ENCODE peak calls at places on chromosomes 12 and 14, in ten cellular contexts. L is GM23338, B is uterus, O is breast epithelium, W is GM23248, E is astrocyte of the spinal cord, T is foreskin fibroblast, Z is lower leg skin, G is AG10803, Q is Panc1. A is an unnamed sample.

GRCh38 chr12:67515679-67516363 is 132.7 kb upstream of the DYRK2 start:
- DNase-seq in L (no peak), B (no peak), O (no peak), W (no peak), E (no peak), T (no peak), Z (no peak), G (no peak), Q (no peak), A (no peak)

GRCh38 chr12:62969695-62970094 is 34.7 kb upstream of the PPM1H start:
- DNase-seq in L (no peak), B (no peak), O (no peak), W (no peak), E (no peak), T (no peak), Z (no peak), G (no peak), Q (no peak), A (no peak)

GRCh38 chr12:2679816-2680675 is 114.7 kb upstream of the FKBP4 start:
- DNase-seq in L (no peak), B (peak), O (peak), W (no peak), E (no peak), T (no peak), Z (peak), G (no peak), Q (no peak), A (no peak)

GRCh38 chr14:88559852-88560251 is 3.0 kb upstream of the ZC3H14 start:
- DNase-seq in L (peak), B (no peak), O (no peak), W (peak), E (peak), T (peak), Z (no peak), G (peak), Q (no peak), A (peak)

GRCh38 chr12:120984351-120984898 is 6.1 kb downstream of the HNF1A start:
- DNase-seq in L (peak), B (no peak), O (no peak), W (no peak), E (no peak), T (no peak), Z (no peak), G (no peak), Q (no peak), A (no peak)

GRCh38 chr12:64080319-64081008 is 141.6 kb downstream of the KICS2 start:
- DNase-seq in L (peak), B (no peak), O (no peak), W (no peak), E (no peak), T (no peak), Z (no peak), G (no peak), Q (no peak), A (peak)

GRCh38 chr14:85252011-85252410 is 277.9 kb upstream of the FLRT2 start:
- DNase-seq in L (no peak), B (no peak), O (no peak), W (peak), E (peak), T (peak), Z (no peak), G (peak), Q (peak), A (peak)

GRCh38 chr12:82329508-82329907 is 28.7 kb downstream of the CCDC59 start:
- DNase-seq in L (peak), B (no peak), O (no peak), W (no peak), E (no peak), T (no peak), Z (no peak), G (no peak), Q (no peak), A (no peak)

GRCh38 chr14:53432378-53432802 is 279.3 kb upstream of the DDHD1 start:
- DNase-seq in L (peak), B (no peak), O (no peak), W (peak), E (peak), T (peak), Z (no peak), G (peak), Q (peak), A (peak)

GRCh38 chr14:75999511-76000190 is 14.1 kb downstream of the IFT43 start:
- DNase-seq in L (no peak), B (no peak), O (no peak), W (no peak), E (no peak), T (no peak), Z (no peak), G (no peak), Q (no peak), A (no peak)

GRCh38 chr12:111430418-111431353 is 25.0 kb downstream of the SH2B3 start:
- DNase-seq in L (no peak), B (no peak), O (no peak), W (no peak), E (no peak), T (no peak), Z (no peak), G (no peak), Q (no peak), A (no peak)

GRCh38 chr12:90909069-90909676 is 45.8 kb downstream of the CCER1 start:
- DNase-seq in L (peak), B (no peak), O (no peak), W (peak), E (peak), T (peak), Z (no peak), G (peak), Q (peak), A (peak)

GRCh38 chr14:74979442-74980397 is 23.0 kb upstream of the EIF2B2 start:
- DNase-seq in L (peak), B (no peak), O (no peak), W (peak), E (peak), T (peak), Z (no peak), G (peak), Q (no peak), A (peak)

GRCh38 chr14:105317546-105317945 is 3.0 kb downstream of the PACS2 start:
- DNase-seq in L (no peak), B (no peak), O (no peak), W (peak), E (peak), T (no peak), Z (peak), G (peak), Q (no peak), A (peak)

GRCh38 chr14:54650331-54651017 is 83.5 kb downstream of the SAMD4A start:
- DNase-seq in L (peak), B (peak), O (no peak), W (peak), E (peak), T (peak), Z (peak), G (peak), Q (no peak), A (peak)

GRCh38 chr12:75364918-75365317 is 26.0 kb upstream of the GLIPR1L2 start:
- DNase-seq in L (no peak), B (no peak), O (no peak), W (peak), E (no peak), T (peak), Z (no peak), G (peak), Q (no peak), A (peak)

GRCh38 chr12:4379410-4379809 is at the start of gene FGF23:
- DNase-seq in L (peak), B (no peak), O (no peak), W (no peak), E (peak), T (peak), Z (no peak), G (peak), Q (no peak), A (peak)

GRCh38 chr14:51933191-51933590 is 56.2 kb upstream of the RTRAF start:
- DNase-seq in L (no peak), B (no peak), O (no peak), W (no peak), E (no peak), T (no peak), Z (no peak), G (no peak), Q (no peak), A (no peak)

GRCh38 chr12:29996993-29997392 is 213.3 kb upstream of the TMTC1 start:
- DNase-seq in L (no peak), B (no peak), O (no peak), W (no peak), E (no peak), T (no peak), Z (no peak), G (no peak), Q (no peak), A (no peak)

GRCh38 chr14:71261206-71261605 is 353.9 kb downstream of the PCNX1 start:
- DNase-seq in L (no peak), B (no peak), O (no peak), W (peak), E (peak), T (no peak), Z (no peak), G (no peak), Q (no peak), A (no peak)

GRCh38 chr12:46049665-46050064 is 59.3 kb upstream of the SCAF11 start:
- DNase-seq in L (peak), B (no peak), O (no peak), W (no peak), E (no peak), T (no peak), Z (no peak), G (no peak), Q (no peak), A (no peak)

GRCh38 chr14:58193542-58193941 is 6.4 kb upstream of the ACTR10 start:
- DNase-seq in L (no peak), B (no peak), O (no peak), W (peak), E (no peak), T (no peak), Z (no peak), G (no peak), Q (no peak), A (no peak)

GRCh38 chr14:72788972-72789728 is 104.8 kb downstream of the DPF3 start:
- DNase-seq in L (peak), B (no peak), O (no peak), W (no peak), E (no peak), T (no peak), Z (no peak), G (no peak), Q (no peak), A (no peak)

GRCh38 chr12:118312578-118312977 is 60.1 kb downstream of the TAOK3 start:
- DNase-seq in L (no peak), B (no peak), O (no peak), W (peak), E (no peak), T (no peak), Z (no peak), G (no peak), Q (no peak), A (peak)

GRCh38 chr12:27316947-27317346 is 15.7 kb upstream of the BMAL2 start:
- DNase-seq in L (no peak), B (no peak), O (no peak), W (no peak), E (no peak), T (no peak), Z (no peak), G (no peak), Q (no peak), A (no peak)

GRCh38 chr12:22130671-22131070 is 84.7 kb downstream of the CMAS start:
- DNase-seq in L (no peak), B (no peak), O (no peak), W (no peak), E (no peak), T (no peak), Z (peak), G (no peak), Q (no peak), A (peak)

GRCh38 chr12:109504068-109504467 is 26.6 kb downstream of the UBE3B start:
- DNase-seq in L (no peak), B (no peak), O (no peak), W (no peak), E (no peak), T (no peak), Z (no peak), G (no peak), Q (no peak), A (no peak)

GRCh38 chr12:95205685-95206084 is 11.6 kb downstream of the FGD6 start:
- DNase-seq in L (peak), B (peak), O (no peak), W (peak), E (peak), T (peak), Z (peak), G (peak), Q (no peak), A (peak)

GRCh38 chr12:120890963-120891362 is 13.2 kb downstream of the SPPL3 start:
- DNase-seq in L (no peak), B (no peak), O (no peak), W (no peak), E (no peak), T (no peak), Z (no peak), G (no peak), Q (no peak), A (no peak)

GRCh38 chr14:72810201-72810600 is 83.7 kb downstream of the DPF3 start:
- DNase-seq in L (no peak), B (no peak), O (no peak), W (peak), E (no peak), T (no peak), Z (no peak), G (no peak), Q (no peak), A (peak)

GRCh38 chr12:1474567-1475153 is 119.7 kb downstream of the FBXL14 start:
- DNase-seq in L (peak), B (no peak), O (no peak), W (peak), E (peak), T (peak), Z (no peak), G (peak), Q (peak), A (peak)

GRCh38 chr12:76274699-76275098 is 73.5 kb downstream of the BBS10 start:
- DNase-seq in L (no peak), B (no peak), O (no peak), W (peak), E (peak), T (no peak), Z (no peak), G (peak), Q (no peak), A (peak)

GRCh38 chr14:38721822-38722431 is 381.1 kb downstream of the SEC23A start:
- DNase-seq in L (peak), B (peak), O (peak), W (peak), E (peak), T (peak), Z (peak), G (peak), Q (peak), A (peak)

GRCh38 chr12:107468182-107468581 is 217.4 kb upstream of the PWP1 start:
- DNase-seq in L (peak), B (no peak), O (no peak), W (no peak), E (peak), T (no peak), Z (no peak), G (no peak), Q (no peak), A (no peak)

GRCh38 chr12:129001-129400 is 62.4 kb downstream of the IQSEC3 start:
- DNase-seq in L (no peak), B (no peak), O (no peak), W (no peak), E (no peak), T (no peak), Z (no peak), G (no peak), Q (no peak), A (no peak)
- H3K4me3 ChIP-seq in L (no peak), B (no peak), O (no peak), W (no peak), E (no peak), T (no peak), Z (no peak), G (no peak), Q (no peak), A (no peak)

DNA sequence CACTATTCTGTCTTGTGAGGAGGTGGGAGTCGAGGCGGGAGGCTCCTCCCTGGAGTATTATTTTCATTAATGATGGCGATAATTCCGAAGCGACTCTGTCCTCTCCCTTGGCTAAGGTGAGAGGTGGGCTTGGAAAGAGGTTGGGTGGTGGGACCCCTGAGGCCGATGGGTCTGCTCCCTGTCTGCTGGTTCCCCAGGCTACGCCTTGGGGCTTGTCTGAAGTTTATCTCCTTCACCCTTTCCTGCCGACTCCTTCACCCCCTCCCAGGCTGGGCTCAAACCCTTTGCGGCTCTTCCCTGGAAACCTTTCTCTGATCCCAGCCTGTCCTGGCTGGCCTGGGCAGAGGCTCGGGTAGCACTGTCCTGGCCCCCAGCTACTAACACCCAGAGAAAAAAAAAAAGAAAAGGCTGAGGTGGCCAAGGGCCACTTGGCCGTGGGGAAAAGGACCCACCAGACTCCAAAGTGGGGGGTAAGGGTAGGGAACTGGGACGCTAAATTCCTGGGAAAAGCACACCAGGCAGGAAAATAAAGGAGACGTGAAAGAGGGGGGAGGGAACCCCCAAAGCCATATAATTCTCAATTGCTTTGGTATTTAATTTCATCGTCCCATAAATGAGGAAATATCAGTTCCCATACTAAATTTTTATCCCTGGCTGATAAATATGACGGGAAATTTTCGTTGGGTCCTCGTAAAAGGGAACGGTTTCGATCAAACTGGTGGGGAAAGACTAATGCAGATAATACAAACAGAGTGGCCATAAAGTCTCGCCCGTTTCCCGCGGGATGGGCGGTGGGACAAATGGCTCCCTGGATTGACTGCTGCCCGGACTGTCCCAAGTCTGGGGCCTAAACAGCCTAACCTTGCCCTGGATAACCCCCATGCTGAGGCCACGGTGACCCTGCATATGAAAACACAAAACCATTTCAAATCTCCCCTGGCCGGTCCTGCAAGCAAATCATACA is 2.0 kb upstream of the HOXC10 start:
- DNase-seq in L (no peak), B (no peak), O (no peak), W (no peak), E (no peak), T (no peak), Z (no peak), G (peak), Q (no peak), A (no peak)
- H3K4me3 ChIP-seq in L (no peak), B (no peak), O (no peak), W (no peak), E (no peak), T (peak), Z (no peak), G (peak), Q (peak), A (no peak)

GRCh38 chr12:60501124-60501729 is 905.4 kb downstream of the SLC16A7 start:
- DNase-seq in L (peak), B (no peak), O (no peak), W (peak), E (peak), T (peak), Z (no peak), G (peak), Q (no peak), A (peak)
- H3K4me3 ChIP-seq in L (no peak), B (no peak), O (no peak), W (no peak), E (no peak), T (no peak), Z (no peak), G (no peak), Q (no peak), A (no peak)

GRCh38 chr14:60102389-60102788 is 10.7 kb downstream of the PCNX4 start:
- DNase-seq in L (no peak), B (no peak), O (no peak), W (peak), E (peak), T (peak), Z (no peak), G (peak), Q (no peak), A (no peak)

GRCh38 chr14:60095781-60096450 is 4.2 kb downstream of the PCNX4 start:
- DNase-seq in L (no peak), B (no peak), O (no peak), W (peak), E (peak), T (peak), Z (no peak), G (peak), Q (no peak), A (peak)

GRCh38 chr14:60097974-60098373 is 6.3 kb downstream of the PCNX4 start:
- DNase-seq in L (no peak), B (no peak), O (no peak), W (no peak), E (no peak), T (no peak), Z (no peak), G (no peak), Q (no peak), A (no peak)

GRCh38 chr14:60106341-60106740 is 14.6 kb downstream of the PCNX4 start:
- DNase-seq in L (no peak), B (no peak), O (no peak), W (peak), E (peak), T (peak), Z (no peak), G (peak), Q (no peak), A (peak)

DNA sequence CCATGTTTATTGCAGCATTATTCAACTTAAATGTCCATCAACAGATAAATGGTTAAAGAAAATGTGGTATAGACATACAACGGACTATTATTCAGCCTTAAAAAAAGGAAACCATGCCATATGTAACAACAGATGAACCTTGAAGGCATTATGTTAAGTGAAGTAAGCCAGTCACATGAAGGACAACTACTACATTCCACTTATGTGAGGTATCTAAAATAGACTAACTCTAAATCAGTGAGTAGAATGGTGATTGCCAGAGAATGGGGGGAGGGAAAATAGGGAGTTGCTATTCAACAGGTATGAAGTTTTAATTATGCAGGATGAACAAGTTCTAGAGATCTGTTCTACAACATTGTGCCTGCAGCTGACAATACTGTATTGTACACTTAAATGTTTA is 10.1 kb downstream of the PCNX4 start:
- DNase-seq in L (no peak), B (no peak), O (no peak), W (peak), E (no peak), T (no peak), Z (no peak), G (peak), Q (no peak), A (peak)
- H3K4me3 ChIP-seq in L (no peak), B (no peak), O (no peak), W (peak), E (no peak), T (no peak), Z (no peak), G (no peak), Q (no peak), A (no peak)

GRCh38 chr12:49432616-49433015 is 65.4 kb downstream of the SPATS2 start:
- DNase-seq in L (no peak), B (no peak), O (no peak), W (no peak), E (no peak), T (no peak), Z (no peak), G (no peak), Q (no peak), A (no peak)

DNA sequence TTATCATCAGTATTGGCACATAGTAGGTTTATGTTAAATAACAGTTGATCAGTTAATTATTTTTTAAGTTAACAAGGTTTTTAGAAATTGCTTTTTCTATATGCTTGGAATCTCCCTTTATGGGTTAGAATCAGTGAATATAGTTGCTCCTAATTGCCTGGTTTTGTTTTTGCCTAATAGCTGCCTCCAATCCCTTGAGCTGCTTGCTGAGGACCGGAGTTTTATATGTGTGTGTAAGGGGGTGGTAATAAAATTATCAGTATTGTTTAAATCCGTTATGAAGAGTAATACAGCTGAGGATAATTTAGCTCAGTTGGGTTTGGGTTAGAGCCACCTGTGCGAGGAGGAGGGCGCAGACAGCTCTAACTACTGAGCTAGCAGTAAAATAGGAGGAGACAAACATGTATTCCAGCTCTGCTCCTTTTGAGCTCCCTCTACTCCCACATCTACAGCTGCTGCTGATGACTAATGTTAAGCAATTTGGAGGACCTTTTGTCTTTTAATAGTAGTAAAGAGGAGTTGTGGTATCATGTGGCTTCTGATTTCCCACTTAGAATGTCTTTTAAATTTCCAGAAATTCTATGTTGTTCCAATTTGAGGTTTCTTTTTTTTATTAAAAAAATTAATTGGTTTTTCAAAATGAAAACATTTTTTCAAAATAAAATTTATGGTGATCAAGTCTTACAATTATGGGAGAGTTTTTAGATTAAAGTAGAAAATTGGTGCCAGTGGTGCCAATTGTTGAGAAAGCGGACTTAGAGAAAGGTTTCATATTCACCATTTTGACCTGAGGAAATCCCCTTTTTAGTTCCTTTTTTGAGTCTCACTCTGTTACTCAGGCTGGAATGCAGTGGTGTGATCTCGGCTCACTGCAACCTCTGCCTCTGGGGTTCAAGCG is 61.6 kb downstream of the SPATS2 start:
- DNase-seq in L (no peak), B (no peak), O (no peak), W (peak), E (peak), T (peak), Z (no peak), G (peak), Q (no peak), A (peak)
- H3K4me3 ChIP-seq in L (no peak), B (no peak), O (no peak), W (peak), E (no peak), T (no peak), Z (no peak), G (no peak), Q (no peak), A (no peak)

A was measured in epithelial cell of esophagus.